ENCODE peak calls at places on chromosomes 12 and 14, in nine cellular contexts. G, Y, O, A, T, S, V, K and N are unnamed samples.

GRCh38 chr14:30988509-30988908 is 36.9 kb upstream of the AP4S1 start:
- DNase-seq in G (no peak), Y (no peak), O (no peak), A (no peak), T (peak), S (no peak), V (no peak), K (no peak), N (no peak)

GRCh38 chr14:33512201-33512600 is 438.7 kb downstream of the EGLN3 start:
- DNase-seq in G (no peak), Y (no peak), O (no peak), A (no peak), T (peak), S (peak), V (no peak), K (no peak), N (no peak)

GRCh38 chr12:33330940-33331339 is 108.7 kb downstream of the SYT10 start:
- DNase-seq in G (no peak), Y (no peak), O (no peak), A (no peak), T (no peak), S (no peak), V (no peak), K (no peak), N (no peak)

GRCh38 chr12:32322354-32322753 is 77.0 kb upstream of the FGD4 start:
- DNase-seq in G (no peak), Y (no peak), O (no peak), A (no peak), T (no peak), S (no peak), V (no peak), K (no peak), N (no peak)

GRCh38 chr12:58458093-58458492 is 462.2 kb downstream of the LRIG3 start:
- DNase-seq in G (no peak), Y (no peak), O (no peak), A (no peak), T (peak), S (no peak), V (no peak), K (no peak), N (no peak)

GRCh38 chr14:91517013-91517412 is 6.9 kb upstream of the PPP4R3A start:
- DNase-seq in G (no peak), Y (no peak), O (no peak), A (no peak), T (no peak), S (no peak), V (no peak), K (no peak), N (no peak)

GRCh38 chr14:74702293-74702692 is 10.6 kb downstream of the AREL1 start:
- DNase-seq in G (no peak), Y (no peak), O (no peak), A (no peak), T (no peak), S (no peak), V (no peak), K (peak), N (no peak)

GRCh38 chr12:54211920-54212319 is 23.1 kb upstream of the SMUG1 start:
- DNase-seq in G (no peak), Y (no peak), O (no peak), A (no peak), T (no peak), S (no peak), V (no peak), K (no peak), N (no peak)

GRCh38 chr14:58150243-58150805 is 1.7 kb downstream of the ARMH4 start:
- DNase-seq in G (no peak), Y (no peak), O (no peak), A (no peak), T (no peak), S (no peak), V (no peak), K (no peak), N (no peak)

GRCh38 chr12:66538970-66539369 is 139.9 kb downstream of the GRIP1 start:
- DNase-seq in G (no peak), Y (no peak), O (no peak), A (no peak), T (peak), S (no peak), V (no peak), K (peak), N (no peak)

GRCh38 chr12:93868771-93869170 is 191.6 kb downstream of the CRADD start:
- DNase-seq in G (peak), Y (no peak), O (no peak), A (no peak), T (peak), S (peak), V (no peak), K (no peak), N (no peak)

GRCh38 chr12:108702534-108702933 is 28.8 kb downstream of the CORO1C start:
- DNase-seq in G (no peak), Y (no peak), O (no peak), A (no peak), T (no peak), S (no peak), V (no peak), K (no peak), N (no peak)

GRCh38 chr12:42266579-42267230 is 28.7 kb upstream of the YAF2 start:
- DNase-seq in G (no peak), Y (no peak), O (no peak), A (no peak), T (no peak), S (no peak), V (no peak), K (no peak), N (no peak)

DNA sequence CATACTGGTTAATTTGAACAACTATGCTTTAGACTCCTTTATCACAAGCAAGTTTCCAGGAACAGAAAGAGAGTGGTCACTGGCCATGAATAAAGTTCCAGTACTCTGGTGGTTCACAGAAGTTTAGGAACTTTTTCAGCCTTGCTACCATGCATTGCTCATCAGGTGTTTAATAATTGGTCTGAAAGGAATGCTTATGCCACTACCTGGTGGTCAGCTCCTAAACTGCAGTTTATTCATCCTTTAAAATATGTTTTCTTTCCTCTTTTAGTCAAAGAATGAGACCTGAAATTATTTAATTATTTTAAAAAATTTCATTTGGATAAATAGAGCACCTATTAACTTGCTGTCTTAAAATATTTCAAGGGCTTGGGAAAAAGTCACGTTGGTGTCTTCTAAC is 260.1 kb upstream of the OR4E1 start:
- DNase-seq in G (no peak), Y (no peak), O (no peak), A (no peak), T (no peak), S (no peak), V (no peak), K (peak), N (no peak)
- TF ChIP-seq CTCF in G (peak), Y (no peak), O (peak), A (peak), T (peak), S (peak), V (no peak), K (peak), N (no peak)

GRCh38 chr14:56754966-56755365 is 55.3 kb downstream of the OTX2 start:
- DNase-seq in G (no peak), Y (no peak), O (no peak), A (no peak), T (no peak), S (no peak), V (no peak), K (no peak), N (no peak)

GRCh38 chr14:56759094-56759493 is 51.2 kb downstream of the OTX2 start:
- DNase-seq in G (no peak), Y (no peak), O (no peak), A (no peak), T (no peak), S (no peak), V (no peak), K (no peak), N (no peak)

GRCh38 chr14:56759633-56760032 is 50.6 kb downstream of the OTX2 start:
- DNase-seq in G (no peak), Y (no peak), O (no peak), A (no peak), T (no peak), S (no peak), V (no peak), K (no peak), N (no peak)

GRCh38 chr14:56760164-56760914 is 49.9 kb downstream of the OTX2 start:
- DNase-seq in G (no peak), Y (no peak), O (no peak), A (no peak), T (no peak), S (no peak), V (no peak), K (no peak), N (no peak)
- TF ChIP-seq CTCF in G (no peak), Y (no peak), O (no peak), A (no peak), T (no peak), S (no peak), V (no peak), K (no peak), N (no peak)

GRCh38 chr14:72404998-72405397 is 472.8 kb downstream of the RGS6 start:
- DNase-seq in G (no peak), Y (no peak), O (no peak), A (no peak), T (no peak), S (no peak), V (no peak), K (peak), N (no peak)
- TF ChIP-seq CTCF in G (no peak), Y (no peak), O (no peak), A (no peak), T (no peak), S (no peak), V (no peak), K (no peak), N (no peak)

GRCh38 chr12:117363953-117364486 is 2.6 kb upstream of the NOS1 start:
- DNase-seq in G (no peak), Y (no peak), O (no peak), A (no peak), T (no peak), S (no peak), V (no peak), K (peak), N (no peak)
- TF ChIP-seq CTCF in G (no peak), Y (no peak), O (no peak), A (no peak), T (no peak), S (peak), V (no peak), K (peak), N (no peak)